ENCODE peak calls at places on chromosome 20, in six cellular contexts. One of them, this sample, is unnamed.

GRCh38 chr20:52104546-52105044 is 87.0 kb downstream of the ZFP64 start:
- DNase-seq in CD8-positive, alpha-beta T cell: no peak
- DNase-seq in heart right ventricle: no peak
- DNase-seq in A549: peak
- DNase-seq in left ventricle myocardium inferior: no peak
- DNase-seq in lung: no peak
- DNase-seq in this sample: no peak

GRCh38 chr20:42218566-42218965 is 600.4 kb upstream of the CHD6 start:
- DNase-seq in A549: no peak
- DNase-seq in heart right ventricle: no peak
- DNase-seq in lung: no peak
- DNase-seq in left ventricle myocardium inferior: no peak
- DNase-seq in CD8-positive, alpha-beta T cell: no peak
- DNase-seq in this sample: no peak

GRCh38 chr20:2687514-2687913 is 5.1 kb upstream of the EBF4 start:
- DNase-seq in A549: no peak
- DNase-seq in left ventricle myocardium inferior: no peak
- DNase-seq in heart right ventricle: no peak
- DNase-seq in CD8-positive, alpha-beta T cell: no peak
- DNase-seq in lung: no peak
- DNase-seq in this sample: no peak

GRCh38 chr20:24567508-24567907 is 98.1 kb downstream of the SYNDIG1 start:
- DNase-seq in heart right ventricle: no peak
- DNase-seq in A549: no peak
- DNase-seq in left ventricle myocardium inferior: no peak
- DNase-seq in lung: no peak
- DNase-seq in CD8-positive, alpha-beta T cell: no peak
- DNase-seq in this sample: no peak

GRCh38 chr20:32445539-32446273 is 87.6 kb downstream of the ASXL1 start:
- DNase-seq in lung: no peak
- DNase-seq in heart right ventricle: no peak
- DNase-seq in CD8-positive, alpha-beta T cell: no peak
- DNase-seq in left ventricle myocardium inferior: no peak
- DNase-seq in A549: no peak
- DNase-seq in this sample: peak

GRCh38 chr20:1906361-1907051 is 11.3 kb downstream of the SIRPA start:
- DNase-seq in heart right ventricle: no peak
- DNase-seq in A549: no peak
- DNase-seq in CD8-positive, alpha-beta T cell: no peak
- DNase-seq in lung: no peak
- DNase-seq in left ventricle myocardium inferior: no peak
- DNase-seq in this sample: no peak

GRCh38 chr20:20024942-20025341 is 7.8 kb downstream of the NAA20 start:
- DNase-seq in left ventricle myocardium inferior: no peak
- DNase-seq in lung: no peak
- DNase-seq in A549: no peak
- DNase-seq in heart right ventricle: no peak
- DNase-seq in CD8-positive, alpha-beta T cell: no peak
- DNase-seq in this sample: no peak

GRCh38 chr20:41497186-41497895 is 120.8 kb downstream of the CHD6 start:
- DNase-seq in CD8-positive, alpha-beta T cell: no peak
- DNase-seq in lung: no peak
- DNase-seq in A549: no peak
- DNase-seq in heart right ventricle: no peak
- DNase-seq in left ventricle myocardium inferior: no peak
- DNase-seq in this sample: no peak

GRCh38 chr20:20211274-20211987 is 156.5 kb upstream of the INSM1 start:
- DNase-seq in left ventricle myocardium inferior: no peak
- DNase-seq in CD8-positive, alpha-beta T cell: no peak
- DNase-seq in heart right ventricle: no peak
- DNase-seq in A549: no peak
- DNase-seq in lung: no peak
- DNase-seq in this sample: no peak

GRCh38 chr20:9220874-9221547 is 152.1 kb downstream of the PLCB4 start:
- DNase-seq in CD8-positive, alpha-beta T cell: no peak
- DNase-seq in A549: no peak
- DNase-seq in left ventricle myocardium inferior: no peak
- DNase-seq in heart right ventricle: peak
- DNase-seq in lung: no peak
- DNase-seq in this sample: no peak

GRCh38 chr20:34250005-34250404 is 8.8 kb downstream of the ASIP start:
- DNase-seq in left ventricle myocardium inferior: no peak
- DNase-seq in A549: no peak
- DNase-seq in lung: no peak
- DNase-seq in CD8-positive, alpha-beta T cell: no peak
- DNase-seq in heart right ventricle: no peak
- DNase-seq in this sample: no peak

GRCh38 chr20:18972251-18972876 is 158.8 kb downstream of the SCP2D1 start:
- DNase-seq in A549: no peak
- DNase-seq in left ventricle myocardium inferior: no peak
- DNase-seq in heart right ventricle: no peak
- DNase-seq in lung: no peak
- DNase-seq in CD8-positive, alpha-beta T cell: no peak
- DNase-seq in this sample: no peak

GRCh38 chr20:40659567-40659966 is 29.5 kb downstream of the MAFB start:
- DNase-seq in lung: no peak
- DNase-seq in A549: no peak
- DNase-seq in CD8-positive, alpha-beta T cell: no peak
- DNase-seq in heart right ventricle: no peak
- DNase-seq in left ventricle myocardium inferior: no peak
- DNase-seq in this sample: no peak

GRCh38 chr20:48625136-48625900 is 202.5 kb downstream of the PREX1 start:
- DNase-seq in left ventricle myocardium inferior: no peak
- DNase-seq in heart right ventricle: no peak
- DNase-seq in CD8-positive, alpha-beta T cell: no peak
- DNase-seq in A549: no peak
- DNase-seq in lung: no peak
- DNase-seq in this sample: no peak

GRCh38 chr20:51082988-51083387 is 60.1 kb upstream of the KCNG1 start:
- DNase-seq in left ventricle myocardium inferior: no peak
- DNase-seq in lung: no peak
- DNase-seq in CD8-positive, alpha-beta T cell: no peak
- DNase-seq in A549: no peak
- DNase-seq in heart right ventricle: no peak
- DNase-seq in this sample: no peak

GRCh38 chr20:48294196-48294595 is 508.9 kb upstream of the SULF2 start:
- DNase-seq in lung: no peak
- DNase-seq in left ventricle myocardium inferior: no peak
- DNase-seq in A549: no peak
- DNase-seq in CD8-positive, alpha-beta T cell: no peak
- DNase-seq in heart right ventricle: no peak
- DNase-seq in this sample: no peak

GRCh38 chr20:52937701-52938100 is 34.5 kb upstream of the TSHZ2 start:
- DNase-seq in CD8-positive, alpha-beta T cell: no peak
- DNase-seq in left ventricle myocardium inferior: no peak
- DNase-seq in lung: no peak
- DNase-seq in A549: peak
- DNase-seq in heart right ventricle: no peak
- DNase-seq in this sample: peak

GRCh38 chr20:32017711-32018251 is 7.5 kb downstream of the CCM2L start:
- DNase-seq in lung: peak
- DNase-seq in CD8-positive, alpha-beta T cell: peak
- DNase-seq in A549: peak
- DNase-seq in heart right ventricle: no peak
- DNase-seq in left ventricle myocardium inferior: no peak
- DNase-seq in this sample: peak

GRCh38 chr20:58310291-58310782 is 822 bp downstream of the RAB22A start:
- DNase-seq in lung: no peak
- DNase-seq in left ventricle myocardium inferior: no peak
- DNase-seq in CD8-positive, alpha-beta T cell: no peak
- DNase-seq in heart right ventricle: no peak
- DNase-seq in A549: no peak
- DNase-seq in this sample: no peak

GRCh38 chr20:25226433-25227316 is 21.2 kb upstream of the PYGB start:
- DNase-seq in CD8-positive, alpha-beta T cell: no peak
- DNase-seq in lung: no peak
- DNase-seq in left ventricle myocardium inferior: peak
- DNase-seq in heart right ventricle: peak
- DNase-seq in A549: no peak
- DNase-seq in this sample: peak

GRCh38 chr20:25355191-25355590 is 35.4 kb downstream of the ABHD12 start:
- DNase-seq in heart right ventricle: no peak
- DNase-seq in left ventricle myocardium inferior: no peak
- DNase-seq in lung: no peak
- DNase-seq in A549: no peak
- DNase-seq in CD8-positive, alpha-beta T cell: no peak
- DNase-seq in this sample: no peak

GRCh38 chr20:48275737-48276342 is 490.6 kb upstream of the SULF2 start:
- DNase-seq in A549: no peak
- DNase-seq in lung: no peak
- DNase-seq in left ventricle myocardium inferior: no peak
- DNase-seq in CD8-positive, alpha-beta T cell: no peak
- DNase-seq in heart right ventricle: no peak
- DNase-seq in this sample: no peak

GRCh38 chr20:23078351-23078993 is 7.7 kb downstream of the CD93 start:
- DNase-seq in heart right ventricle: no peak
- DNase-seq in CD8-positive, alpha-beta T cell: no peak
- DNase-seq in A549: no peak
- DNase-seq in lung: no peak
- DNase-seq in left ventricle myocardium inferior: no peak
- DNase-seq in this sample: no peak

GRCh38 chr20:23077277-23077676 is 8.8 kb downstream of the CD93 start:
- DNase-seq in A549: no peak
- DNase-seq in CD8-positive, alpha-beta T cell: no peak
- DNase-seq in heart right ventricle: no peak
- DNase-seq in lung: no peak
- DNase-seq in left ventricle myocardium inferior: no peak
- DNase-seq in this sample: no peak

GRCh38 chr20:23080521-23080920 is 5.6 kb downstream of the CD93 start:
- DNase-seq in heart right ventricle: no peak
- DNase-seq in A549: no peak
- DNase-seq in lung: no peak
- DNase-seq in left ventricle myocardium inferior: no peak
- DNase-seq in CD8-positive, alpha-beta T cell: no peak
- DNase-seq in this sample: no peak

GRCh38 chr20:23079926-23080325 is 6.2 kb downstream of the CD93 start:
- DNase-seq in CD8-positive, alpha-beta T cell: no peak
- DNase-seq in heart right ventricle: no peak
- DNase-seq in lung: no peak
- DNase-seq in A549: no peak
- DNase-seq in left ventricle myocardium inferior: no peak
- DNase-seq in this sample: no peak

GRCh38 chr20:23078994-23079364 is 7.1 kb downstream of the CD93 start:
- DNase-seq in lung: no peak
- DNase-seq in CD8-positive, alpha-beta T cell: no peak
- DNase-seq in A549: peak
- DNase-seq in heart right ventricle: no peak
- DNase-seq in left ventricle myocardium inferior: no peak
- DNase-seq in this sample: no peak
- TF ChIP-seq CTCF in lung: no peak
- TF ChIP-seq CTCF in CD8-positive, alpha-beta T cell: no peak
- TF ChIP-seq CTCF in A549: peak
- TF ChIP-seq CTCF in heart right ventricle: no peak
- TF ChIP-seq CTCF in left ventricle myocardium inferior: no peak
- TF ChIP-seq CTCF in this sample: no peak

DNA sequence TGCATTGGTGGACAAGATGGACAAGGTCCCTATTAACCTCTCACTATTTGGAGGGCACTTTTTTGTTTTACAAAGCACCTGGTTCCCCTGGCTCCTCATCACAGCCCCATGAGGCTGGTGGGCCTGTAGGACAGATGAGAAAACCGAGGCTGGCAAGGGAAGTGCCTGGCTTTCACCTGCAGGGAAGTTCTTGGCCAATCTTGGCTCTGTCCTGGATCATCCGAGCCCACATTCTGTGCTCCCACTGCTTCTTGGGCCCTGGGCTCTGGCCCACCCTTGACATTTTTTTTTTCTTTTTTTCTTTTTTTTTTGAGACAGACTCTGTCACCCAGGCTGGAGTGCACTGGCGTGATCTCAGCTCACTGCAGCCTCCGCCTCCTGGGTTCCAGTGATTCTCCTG is 14.7 kb downstream of the SLC13A3 start:
- DNase-seq in left ventricle myocardium inferior: no peak
- DNase-seq in heart right ventricle: no peak
- DNase-seq in A549: no peak
- DNase-seq in lung: no peak
- DNase-seq in CD8-positive, alpha-beta T cell: no peak
- DNase-seq in this sample: no peak
- TF ChIP-seq CTCF in left ventricle myocardium inferior: no peak
- TF ChIP-seq CTCF in heart right ventricle: no peak
- TF ChIP-seq CTCF in A549: no peak
- TF ChIP-seq CTCF in lung: no peak
- TF ChIP-seq CTCF in CD8-positive, alpha-beta T cell: no peak
- TF ChIP-seq CTCF in this sample: no peak

GRCh38 chr20:62348604-62349003 is 18.5 kb downstream of the LAMA5 start:
- DNase-seq in heart right ventricle: no peak
- DNase-seq in lung: no peak
- DNase-seq in A549: no peak
- DNase-seq in left ventricle myocardium inferior: no peak
- DNase-seq in CD8-positive, alpha-beta T cell: no peak
- DNase-seq in this sample: no peak
- TF ChIP-seq CTCF in heart right ventricle: no peak
- TF ChIP-seq CTCF in lung: no peak
- TF ChIP-seq CTCF in A549: no peak
- TF ChIP-seq CTCF in left ventricle myocardium inferior: no peak
- TF ChIP-seq CTCF in CD8-positive, alpha-beta T cell: no peak
- TF ChIP-seq CTCF in this sample: no peak

GRCh38 chr20:4195499-4195898 is 180.1 kb upstream of the RNF24 start:
- DNase-seq in A549: peak
- DNase-seq in left ventricle myocardium inferior: no peak
- DNase-seq in CD8-positive, alpha-beta T cell: no peak
- DNase-seq in heart right ventricle: no peak
- DNase-seq in lung: no peak
- DNase-seq in this sample: peak
- TF ChIP-seq CTCF in A549: peak
- TF ChIP-seq CTCF in left ventricle myocardium inferior: peak
- TF ChIP-seq CTCF in CD8-positive, alpha-beta T cell: no peak
- TF ChIP-seq CTCF in heart right ventricle: peak
- TF ChIP-seq CTCF in lung: no peak
- TF ChIP-seq CTCF in this sample: peak

GRCh38 chr20:47089151-47089550 is 194.5 kb downstream of the EYA2 start:
- DNase-seq in CD8-positive, alpha-beta T cell: no peak
- DNase-seq in left ventricle myocardium inferior: no peak
- DNase-seq in lung: no peak
- DNase-seq in heart right ventricle: no peak
- DNase-seq in A549: no peak
- DNase-seq in this sample: no peak
- TF ChIP-seq CTCF in CD8-positive, alpha-beta T cell: no peak
- TF ChIP-seq CTCF in left ventricle myocardium inferior: no peak
- TF ChIP-seq CTCF in lung: no peak
- TF ChIP-seq CTCF in heart right ventricle: no peak
- TF ChIP-seq CTCF in A549: no peak
- TF ChIP-seq CTCF in this sample: no peak

This sample was measured in BE2C.